ENCODE peak calls at places on chromosomes 3 and 15, in five cellular contexts. One of them, this sample, is unnamed.

GRCh38 chr15:28994142-28994829 is 108.5 kb downstream of the APBA2 start:
- DNase-seq in K562: no peak
- DNase-seq in GM12878: no peak
- DNase-seq in H1: no peak
- DNase-seq in HepG2: no peak
- DNase-seq in this sample: no peak

GRCh38 chr15:101070502-101071273 is 151.5 kb downstream of the LRRK1 start:
- DNase-seq in GM12878: no peak
- DNase-seq in H1: no peak
- DNase-seq in HepG2: peak; percentile 99
- DNase-seq in K562: no peak
- DNase-seq in this sample: no peak

GRCh38 chr3:59049671-59050331 is at the start of gene CFAP20DC:
- DNase-seq in HepG2: peak; percentile 8
- DNase-seq in H1: peak; percentile 82
- DNase-seq in GM12878: peak; percentile 62
- DNase-seq in K562: peak; percentile 80
- DNase-seq in this sample: peak; percentile 85

GRCh38 chr3:18562364-18563154 is 137.4 kb upstream of the SATB1 start:
- DNase-seq in GM12878: no peak
- DNase-seq in HepG2: no peak
- DNase-seq in H1: no peak
- DNase-seq in K562: no peak
- DNase-seq in this sample: no peak

GRCh38 chr3:127501177-127501576 is 89.4 kb downstream of the TPRA1 start:
- DNase-seq in K562: no peak
- DNase-seq in H1: no peak
- DNase-seq in GM12878: no peak
- DNase-seq in HepG2: no peak
- DNase-seq in this sample: no peak

GRCh38 chr3:136109499-136109898 is 86.6 kb downstream of the MSL2 start:
- DNase-seq in H1: no peak
- DNase-seq in GM12878: no peak
- DNase-seq in HepG2: no peak
- DNase-seq in K562: no peak
- DNase-seq in this sample: no peak

GRCh38 chr3:170499562-170500156 is 81.0 kb downstream of the CLDN11 start:
- DNase-seq in HepG2: peak; percentile 79
- DNase-seq in GM12878: no peak
- DNase-seq in H1: no peak
- DNase-seq in K562: peak; percentile 60
- DNase-seq in this sample: peak; percentile 16

GRCh38 chr3:60954049-60954448 is 297.2 kb downstream of the FHIT start:
- DNase-seq in HepG2: no peak
- DNase-seq in K562: no peak
- DNase-seq in H1: no peak
- DNase-seq in GM12878: no peak
- DNase-seq in this sample: no peak

GRCh38 chr3:148319161-148319915 is 378.4 kb upstream of the AGTR1 start:
- DNase-seq in H1: no peak
- DNase-seq in K562: no peak
- DNase-seq in HepG2: no peak
- DNase-seq in GM12878: peak; percentile 89
- DNase-seq in this sample: no peak

GRCh38 chr3:145899229-145899628 is 261.8 kb downstream of the PLOD2 start:
- DNase-seq in HepG2: no peak
- DNase-seq in GM12878: no peak
- DNase-seq in H1: no peak
- DNase-seq in K562: no peak
- DNase-seq in this sample: no peak
- TF ChIP-seq SRF in HepG2: no peak
- TF ChIP-seq SRF in GM12878: no peak
- TF ChIP-seq SRF in H1: no peak
- TF ChIP-seq SRF in K562: no peak
- TF ChIP-seq SRF in this sample: no peak

GRCh38 chr3:185401319-185401955 is 38.5 kb downstream of the MAP3K13 start:
- DNase-seq in H1: no peak
- DNase-seq in GM12878: no peak
- DNase-seq in HepG2: no peak
- DNase-seq in K562: no peak
- DNase-seq in this sample: no peak
- TF ChIP-seq SIN3A in H1: no peak
- TF ChIP-seq SIN3A in GM12878: no peak
- TF ChIP-seq SIN3A in HepG2: no peak
- TF ChIP-seq SIN3A in K562: no peak
- TF ChIP-seq SIN3A in this sample: no peak

DNA sequence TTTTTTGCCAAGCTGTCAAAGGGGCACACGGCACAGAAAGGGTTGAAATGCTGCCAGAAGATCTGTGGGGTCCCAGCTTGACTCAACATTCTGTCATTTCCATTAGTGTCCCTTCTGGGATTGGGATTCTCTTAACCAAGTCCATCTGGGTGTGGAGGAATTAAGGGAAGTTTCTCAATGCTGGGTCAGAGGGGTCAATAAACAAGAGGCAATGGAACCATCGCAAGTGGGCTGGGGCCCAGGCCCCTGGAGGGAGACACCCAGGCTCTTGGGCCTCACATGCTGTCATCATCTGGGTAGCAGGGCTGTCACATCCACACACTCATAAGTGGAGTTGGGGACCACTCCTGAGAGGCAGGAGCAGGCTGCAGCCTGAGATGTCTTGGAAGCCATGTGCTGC is 8.1 kb upstream of the APOD start:
- DNase-seq in HepG2: no peak
- DNase-seq in K562: no peak
- DNase-seq in H1: no peak
- DNase-seq in GM12878: no peak
- DNase-seq in this sample: no peak
- TF ChIP-seq POLR2AphosphoS5 in HepG2: no peak
- TF ChIP-seq POLR2AphosphoS5 in K562: no peak
- TF ChIP-seq POLR2AphosphoS5 in H1: no peak
- TF ChIP-seq POLR2AphosphoS5 in GM12878: no peak
- TF ChIP-seq POLR2AphosphoS5 in this sample: no peak

GRCh38 chr3:178971614-178972013 is 100.0 kb downstream of the ZMAT3 start:
- DNase-seq in HepG2: no peak
- DNase-seq in H1: no peak
- DNase-seq in GM12878: no peak
- DNase-seq in K562: no peak
- DNase-seq in this sample: peak; percentile 58
- TF ChIP-seq SRF in HepG2: no peak
- TF ChIP-seq SRF in H1: no peak
- TF ChIP-seq SRF in GM12878: no peak
- TF ChIP-seq SRF in K562: no peak
- TF ChIP-seq SRF in this sample: no peak

DNA sequence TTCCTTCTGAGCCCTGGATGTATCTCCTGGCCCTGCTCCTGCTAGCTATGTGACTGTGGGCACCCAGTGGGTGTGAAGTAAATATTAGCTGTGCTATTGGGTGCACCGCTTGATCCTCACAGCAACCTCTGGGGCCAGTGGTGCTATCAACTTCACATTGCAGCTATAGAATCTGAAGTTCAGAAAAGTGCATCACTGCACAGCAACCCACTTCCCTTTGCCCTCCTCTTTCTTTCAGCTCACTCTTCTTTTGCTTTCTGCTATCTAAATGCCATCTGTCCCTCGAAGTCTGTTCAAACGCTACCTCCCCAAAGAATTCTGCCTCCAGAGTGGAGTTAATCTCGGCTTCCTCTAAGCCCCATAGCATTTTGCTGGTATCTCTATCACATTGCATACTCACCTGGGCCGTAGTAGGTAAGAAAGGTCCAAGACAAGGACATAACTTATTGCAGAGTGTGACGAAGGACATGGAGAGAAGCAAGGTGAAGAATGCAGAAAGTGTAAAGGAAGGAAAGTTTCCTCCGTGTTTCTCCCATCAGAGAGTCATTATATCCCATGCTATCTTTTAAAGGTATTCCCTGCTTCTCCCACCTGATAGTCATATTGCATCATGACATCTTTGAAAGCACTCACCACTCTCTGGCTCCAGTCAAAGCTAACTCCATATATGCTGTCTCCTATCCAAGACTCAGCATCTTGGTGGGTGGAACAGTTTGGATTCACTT is 57.1 kb upstream of the BCL6 start:
- DNase-seq in GM12878: no peak
- DNase-seq in H1: no peak
- DNase-seq in K562: no peak
- DNase-seq in HepG2: no peak
- DNase-seq in this sample: no peak
- TF ChIP-seq SIN3A in GM12878: no peak
- TF ChIP-seq SIN3A in H1: no peak
- TF ChIP-seq SIN3A in K562: no peak
- TF ChIP-seq SIN3A in HepG2: no peak
- TF ChIP-seq SIN3A in this sample: no peak

GRCh38 chr3:196796317-196796716 is 56.7 kb downstream of the PAK2 start:
- DNase-seq in K562: no peak
- DNase-seq in H1: no peak
- DNase-seq in HepG2: no peak
- DNase-seq in GM12878: no peak
- DNase-seq in this sample: no peak

GRCh38 chr3:196794467-196794866 is 54.8 kb downstream of the PAK2 start:
- DNase-seq in H1: no peak
- DNase-seq in GM12878: no peak
- DNase-seq in K562: no peak
- DNase-seq in HepG2: no peak
- DNase-seq in this sample: no peak

GRCh38 chr3:196792771-196793170 is 53.1 kb downstream of the PAK2 start:
- DNase-seq in HepG2: peak; percentile 63
- DNase-seq in H1: no peak
- DNase-seq in GM12878: no peak
- DNase-seq in K562: no peak
- DNase-seq in this sample: no peak

GRCh38 chr3:196790636-196791035 is 51.0 kb downstream of the PAK2 start:
- DNase-seq in GM12878: no peak
- DNase-seq in HepG2: no peak
- DNase-seq in K562: no peak
- DNase-seq in H1: no peak
- DNase-seq in this sample: no peak

GRCh38 chr3:196793224-196793623 is 53.6 kb downstream of the PAK2 start:
- DNase-seq in HepG2: peak; percentile 84
- DNase-seq in GM12878: no peak
- DNase-seq in K562: no peak
- DNase-seq in H1: no peak
- DNase-seq in this sample: peak; percentile 29
- TF ChIP-seq POLR2AphosphoS5 in HepG2: no peak
- TF ChIP-seq POLR2AphosphoS5 in GM12878: no peak
- TF ChIP-seq POLR2AphosphoS5 in K562: no peak
- TF ChIP-seq POLR2AphosphoS5 in H1: no peak
- TF ChIP-seq POLR2AphosphoS5 in this sample: no peak

GRCh38 chr3:122390665-122391064 is 6.7 kb downstream of the FAM162A start:
- DNase-seq in H1: no peak
- DNase-seq in HepG2: no peak
- DNase-seq in K562: peak; percentile 25
- DNase-seq in GM12878: no peak
- DNase-seq in this sample: no peak

GRCh38 chr3:122395582-122395981 is 11.6 kb downstream of the FAM162A start:
- DNase-seq in K562: no peak
- DNase-seq in H1: no peak
- DNase-seq in HepG2: no peak
- DNase-seq in GM12878: no peak
- DNase-seq in this sample: no peak

GRCh38 chr3:122391674-122392446 is 7.9 kb downstream of the FAM162A start:
- DNase-seq in K562: no peak
- DNase-seq in H1: no peak
- DNase-seq in GM12878: no peak
- DNase-seq in HepG2: peak; percentile 77
- DNase-seq in this sample: no peak

GRCh38 chr3:122394173-122394572 is 10.2 kb downstream of the FAM162A start:
- DNase-seq in K562: no peak
- DNase-seq in GM12878: no peak
- DNase-seq in H1: no peak
- DNase-seq in HepG2: no peak
- DNase-seq in this sample: no peak

GRCh38 chr3:122392868-122393844 is 9.2 kb downstream of the FAM162A start:
- DNase-seq in GM12878: no peak
- DNase-seq in H1: no peak
- DNase-seq in HepG2: peak; percentile 47
- DNase-seq in K562: peak; percentile 14
- DNase-seq in this sample: no peak
- TF ChIP-seq SRF in GM12878: no peak
- TF ChIP-seq SRF in H1: no peak
- TF ChIP-seq SRF in HepG2: no peak
- TF ChIP-seq SRF in K562: no peak
- TF ChIP-seq SRF in this sample: no peak

GRCh38 chr15:82832601-82833209 is 23.3 kb downstream of the WHAMM start:
- DNase-seq in K562: no peak
- DNase-seq in HepG2: no peak
- DNase-seq in GM12878: peak; percentile 53
- DNase-seq in H1: no peak
- DNase-seq in this sample: peak; percentile 64
- TF ChIP-seq SIN3A in K562: no peak
- TF ChIP-seq SIN3A in HepG2: no peak
- TF ChIP-seq SIN3A in GM12878: no peak
- TF ChIP-seq SIN3A in H1: no peak
- TF ChIP-seq SIN3A in this sample: no peak

GRCh38 chr3:55631766-55632331 is 144.7 kb upstream of the WNT5A start:
- DNase-seq in H1: no peak
- DNase-seq in GM12878: no peak
- DNase-seq in HepG2: no peak
- DNase-seq in K562: no peak
- DNase-seq in this sample: no peak

GRCh38 chr3:55629432-55629831 is 142.3 kb upstream of the WNT5A start:
- DNase-seq in K562: no peak
- DNase-seq in H1: no peak
- DNase-seq in HepG2: no peak
- DNase-seq in GM12878: no peak
- DNase-seq in this sample: no peak

GRCh38 chr3:55633333-55633732 is 146.2 kb upstream of the WNT5A start:
- DNase-seq in GM12878: no peak
- DNase-seq in K562: no peak
- DNase-seq in HepG2: no peak
- DNase-seq in H1: no peak
- DNase-seq in this sample: no peak

GRCh38 chr3:55630921-55631299 is 143.8 kb upstream of the WNT5A start:
- DNase-seq in HepG2: no peak
- DNase-seq in H1: no peak
- DNase-seq in K562: no peak
- DNase-seq in GM12878: no peak
- DNase-seq in this sample: no peak

GRCh38 chr3:55630280-55630920 is 143.3 kb upstream of the WNT5A start:
- DNase-seq in GM12878: no peak
- DNase-seq in K562: no peak
- DNase-seq in HepG2: no peak
- DNase-seq in H1: no peak
- DNase-seq in this sample: no peak
- TF ChIP-seq POLR2AphosphoS5 in GM12878: no peak
- TF ChIP-seq POLR2AphosphoS5 in K562: no peak
- TF ChIP-seq POLR2AphosphoS5 in HepG2: no peak
- TF ChIP-seq POLR2AphosphoS5 in H1: no peak
- TF ChIP-seq POLR2AphosphoS5 in this sample: no peak

GRCh38 chr3:141875893-141876380 is 506 bp upstream of the ATP1B3 start:
- DNase-seq in K562: peak; percentile 38
- DNase-seq in HepG2: no peak
- DNase-seq in H1: peak; percentile 79
- DNase-seq in GM12878: no peak
- DNase-seq in this sample: peak; percentile 40
- TF ChIP-seq SRF in K562: no peak
- TF ChIP-seq SRF in HepG2: no peak
- TF ChIP-seq SRF in H1: no peak
- TF ChIP-seq SRF in GM12878: no peak
- TF ChIP-seq SRF in this sample: no peak

This sample was measured in HCT116.